ENCODE peak calls at places on chromosome 4, in ten cellular contexts. F, I, N, J, H, W, Z, T, V and G are unnamed samples.

GRCh38 chr4:148076964-148077363 is 345.1 kb downstream of the ARHGAP10 start:
- DNase-seq in J (no peak), F (no peak), V (no peak), N (no peak), Z (no peak), T (no peak), W (no peak), H (no peak), I (no peak), G (no peak)

GRCh38 chr4:11011249-11011648 is 326.7 kb upstream of the CLNK start:
- DNase-seq in W (no peak), T (no peak), V (no peak), I (no peak), H (peak; percentile 70), J (no peak), Z (no peak), N (no peak), F (no peak), G (no peak)

GRCh38 chr4:83364312-83364711 is 29.7 kb upstream of the HPSE start:
- DNase-seq in N (no peak), W (no peak), Z (no peak), I (no peak), J (no peak), F (no peak), V (no peak), H (no peak), T (no peak), G (no peak)

GRCh38 chr4:168648929-168649328 is 152.1 kb downstream of the PALLD start:
- DNase-seq in Z (no peak), N (no peak), V (no peak), I (no peak), H (no peak), T (no peak), W (no peak), F (no peak), J (peak; percentile 62), G (no peak)

GRCh38 chr4:83618991-83619390 is 83.1 kb downstream of the GPAT3 start:
- DNase-seq in V (no peak), T (no peak), Z (no peak), N (no peak), I (no peak), W (no peak), H (no peak), F (no peak), J (no peak), G (peak; percentile 52)

GRCh38 chr4:98516042-98516440 is 142.4 kb downstream of the TSPAN5 start:
- DNase-seq in J (peak; percentile 53), I (no peak), N (no peak), H (no peak), T (no peak), W (no peak), Z (no peak), F (no peak), V (no peak), G (no peak)

GRCh38 chr4:168797176-168797575 is 212.9 kb downstream of the CBR4 start:
- DNase-seq in V (no peak), W (no peak), Z (no peak), T (no peak), F (no peak), H (no peak), J (peak; percentile 77), I (no peak), N (no peak), G (no peak)

GRCh38 chr4:14520171-14520570 is 482.1 kb upstream of the CPEB2 start:
- DNase-seq in V (no peak), N (no peak), H (no peak), T (no peak), W (no peak), I (no peak), F (no peak), J (no peak), Z (no peak), G (no peak)

GRCh38 chr4:160481696-160482330 is 1378.9 kb downstream of the RAPGEF2 start:
- DNase-seq in V (no peak), W (no peak), T (no peak), Z (no peak), I (peak; percentile 70), H (no peak), J (no peak), N (no peak), F (no peak), G (no peak)

DNA sequence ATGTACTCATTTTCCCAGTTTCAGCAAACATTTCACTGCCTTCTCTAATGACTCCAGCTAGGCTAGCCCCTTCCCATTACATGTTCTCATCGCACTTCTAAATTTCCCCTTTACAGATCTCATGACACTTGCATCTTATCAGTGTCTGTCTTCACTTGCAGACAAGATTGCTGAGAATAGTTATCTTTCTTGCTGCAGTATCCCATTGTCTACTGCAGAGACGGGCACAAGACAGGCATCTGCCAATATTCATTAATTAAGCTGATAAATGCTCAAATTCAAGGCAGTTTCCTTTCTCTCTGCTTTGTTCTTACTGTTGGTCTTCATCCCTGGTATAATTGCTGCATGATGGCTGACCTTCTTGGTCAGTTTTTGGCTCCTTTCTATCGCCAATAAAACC is 175.9 kb downstream of the ANTXR2 start:
- DNase-seq in I (no peak), Z (no peak), F (no peak), J (no peak), H (no peak), W (no peak), T (no peak), V (no peak), N (no peak), G (no peak)
- H3K27ac ChIP-seq in I (no peak overlapping the region), Z (no peak overlapping the region), F (no peak overlapping the region), J (no peak overlapping the region), H (no peak overlapping the region), W (no peak overlapping the region), T (no peak overlapping the region), V (no peak overlapping the region), N (no peak overlapping the region), G (no peak overlapping the region)

DNA sequence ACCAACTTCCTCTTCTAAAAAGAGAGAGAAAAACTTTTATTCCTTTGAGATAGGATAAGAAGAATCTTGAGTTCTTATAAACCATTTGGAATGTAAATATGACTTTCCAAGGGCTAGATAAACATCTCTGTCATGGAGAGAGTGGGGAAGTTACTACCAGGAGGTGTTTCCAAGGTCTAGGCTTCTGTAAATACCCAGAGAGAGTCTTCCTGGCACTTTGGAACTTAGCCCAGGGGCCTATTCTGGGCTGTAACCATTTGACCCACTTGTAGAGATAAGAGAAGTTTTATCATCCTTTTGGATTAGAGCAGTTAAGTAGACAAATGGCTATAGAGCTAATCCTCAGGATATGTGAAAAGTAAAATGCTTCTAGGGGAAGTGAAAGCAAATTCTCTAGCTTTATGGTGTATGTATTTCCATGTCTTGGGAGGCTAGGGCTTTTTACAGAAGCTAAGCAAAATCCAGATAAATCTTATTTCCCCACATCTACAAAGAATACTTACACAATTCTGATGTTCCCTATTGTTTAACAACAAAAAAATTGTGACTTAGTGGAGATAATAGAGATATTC is 51.1 kb downstream of the MCUB start:
- DNase-seq in H (no peak), J (no peak), Z (no peak), T (no peak), N (no peak), I (no peak), W (no peak), V (no peak), F (no peak), G (no peak)
- H3K9me3 ChIP-seq in H (no peaks in the 10 kb centered on the region), J (no peaks in the 10 kb centered on the region), Z (no peaks in the 10 kb centered on the region), T (no peaks in the 10 kb centered on the region), N (no peaks in the 10 kb centered on the region), I (no peaks in the 10 kb centered on the region), W (no peaks in the 10 kb centered on the region), V (no peaks in the 10 kb centered on the region), F (peaks cover 3% of the 10 kb centered on the region), G (no peaks in the 10 kb centered on the region)

GRCh38 chr4:44678094-44679023 is at the start of gene GUF1:
- DNase-seq in H (peak; percentile 96), W (peak; percentile 70), J (peak; percentile 88), F (peak; percentile 93), T (peak; percentile 52), I (peak; percentile 97), Z (peak; percentile 95), V (peak; percentile 94), N (peak; percentile 89), G (peak; percentile 90)
- TF ChIP-seq POLR2A in H (no peak), W (peak; percentile 62), J (peak; percentile 61), F (peak; percentile 62), T (no peak), I (no peak), Z (no peak), V (peak; percentile 73), N (peak; percentile 82), G (peak; percentile 63)

GRCh38 chr4:13173974-13174373 is 310.2 kb downstream of the RAB28 start:
- DNase-seq in V (no peak), W (peak; percentile 65), Z (peak; percentile 94), F (no peak), N (peak; percentile 12), J (no peak), I (no peak), H (peak; percentile 92), T (no peak), G (no peak)
- H3K27ac ChIP-seq in V (no peak overlapping the region), W (peak overlapping the region; percentile 71), Z (peak overlapping the region; percentile 66), F (no peak overlapping the region), N (no peak overlapping the region), J (no peak overlapping the region), I (no peak overlapping the region), H (peak overlapping the region; percentile 42), T (no peak overlapping the region), G (no peak overlapping the region)

GRCh38 chr4:374298-375160 is 36.9 kb downstream of the ZNF141 start:
- DNase-seq in N (no peak), V (no peak), T (no peak), I (no peak), F (no peak), H (no peak), J (no peak), Z (no peak), W (no peak), G (no peak)
- H3K9me3 ChIP-seq in N (peaks cover 66% of the 10 kb centered on the region), V (peaks cover 39% of the 10 kb centered on the region), T (peaks cover 20% of the 10 kb centered on the region), I (peaks cover 72% of the 10 kb centered on the region), F (peaks cover 43% of the 10 kb centered on the region), H (peaks cover 32% of the 10 kb centered on the region), J (peaks cover 86% of the 10 kb centered on the region), Z (peaks cover 56% of the 10 kb centered on the region), W (peaks cover 22% of the 10 kb centered on the region), G (peaks cover 98% of the 10 kb centered on the region)

GRCh38 chr4:4859010-4859798 is at the start of gene MSX1:
- DNase-seq in V (peak; percentile 83), T (no peak), I (peak; percentile 89), J (peak; percentile 74), H (no peak), F (peak; percentile 89), Z (peak; percentile 90), W (peak; percentile 74), N (peak; percentile 82), G (peak; percentile 88)
- TF ChIP-seq POLR2A in V (no peak), T (no peak), I (no peak), J (peak; percentile 88), H (no peak), F (peak; percentile 60), Z (no peak), W (peak; percentile 79), N (peak; percentile 72), G (peak; percentile 51)

GRCh38 chr4:185573651-185574199 is 38.4 kb upstream of the PDLIM3 start:
- DNase-seq in I (no peak), J (peak; percentile 45), N (no peak), F (no peak), W (no peak), T (no peak), H (no peak), V (no peak), Z (no peak), G (peak; percentile 36)
- H3K27ac ChIP-seq in I (peak overlapping the region; percentile 64), J (no peak overlapping the region), N (no peak overlapping the region), F (no peak overlapping the region), W (no peak overlapping the region), T (no peak overlapping the region), H (peak overlapping the region; percentile 61), V (no peak overlapping the region), Z (peak overlapping the region; percentile 39), G (no peak overlapping the region)